ENCODE peak calls at places on chromosome 21, in seven cellular contexts. C, K, A, N, X, R and I are unnamed samples. For H3K36me3 and H3K27me3, the result is how much of the 10 kb centered on the place peaks cover.

GRCh38 chr21:35202431-35202830 is 153.3 kb upstream of the RUNX1 start:
- DNase-seq in N (peak), A (no peak), K (no peak), X (no peak), R (no peak), C (no peak), I (no peak)

GRCh38 chr21:25515484-25516405 is 91.5 kb downstream of the MRPL39 start:
- DNase-seq in K (no peak), R (peak), N (no peak), A (no peak), C (no peak), X (no peak), I (no peak)

GRCh38 chr21:25898671-25899070 is 163.9 kb downstream of the GABPA start:
- DNase-seq in X (no peak), C (no peak), A (no peak), N (peak), K (no peak), R (no peak), I (no peak)

GRCh38 chr21:42830456-42831455 is 48.6 kb downstream of the WDR4 start:
- DNase-seq in K (peak), R (no peak), A (peak), C (peak), N (no peak), X (peak), I (no peak)

GRCh38 chr21:26515257-26515656 is 57.8 kb downstream of the CYYR1 start:
- DNase-seq in X (no peak), R (no peak), C (no peak), A (no peak), N (no peak), K (no peak), I (no peak)

GRCh38 chr21:42474982-42475381 is 21.0 kb downstream of the RSPH1 start:
- DNase-seq in K (no peak), C (no peak), R (peak), X (no peak), N (no peak), A (no peak), I (no peak)

GRCh38 chr21:46092026-46092764 is 5.7 kb upstream of the COL6A2 start:
- DNase-seq in A (no peak), R (no peak), C (no peak), N (peak), X (no peak), K (peak), I (no peak)

GRCh38 chr21:21788591-21788990 is 790.4 kb downstream of the NCAM2 start:
- DNase-seq in R (no peak), X (no peak), C (no peak), K (no peak), N (no peak), A (no peak), I (no peak)

GRCh38 chr21:14267071-14267470 is 51.1 kb downstream of the RBM11 start:
- DNase-seq in R (no peak), X (no peak), C (no peak), K (no peak), A (no peak), N (no peak), I (no peak)

GRCh38 chr21:17903029-17903806 is 84.1 kb upstream of the C21orf91 start:
- DNase-seq in X (no peak), N (peak), A (no peak), K (no peak), C (peak), R (no peak), I (peak)

GRCh38 chr21:19781881-19782652 is 1216.1 kb upstream of the NCAM2 start:
- DNase-seq in A (no peak), R (no peak), K (no peak), C (no peak), X (no peak), N (no peak), I (no peak)

GRCh38 chr21:27953328-27954045 is 986.6 kb upstream of the ADAMTS5 start:
- DNase-seq in C (no peak), R (no peak), N (no peak), A (no peak), X (no peak), K (no peak), I (no peak)

GRCh38 chr21:43603641-43604504 is 55.4 kb downstream of the HSF2BP start:
- DNase-seq in X (no peak), C (no peak), A (no peak), R (no peak), K (no peak), N (peak), I (no peak)

GRCh38 chr21:35257413-35257812 is 208.3 kb upstream of the RUNX1 start:
- DNase-seq in X (no peak), A (no peak), C (no peak), K (peak), R (no peak), N (peak), I (no peak)

GRCh38 chr21:21897275-21897883 is 899.2 kb downstream of the NCAM2 start:
- DNase-seq in K (no peak), A (no peak), X (no peak), R (no peak), C (no peak), N (peak), I (no peak)

GRCh38 chr21:37915941-37916794 is at the start of gene KCNJ6:
- DNase-seq in K (no peak), C (no peak), X (no peak), R (peak), A (peak), N (peak), I (peak)

GRCh38 chr21:37758997-37759396 is 157.3 kb downstream of the KCNJ6 start:
- DNase-seq in N (peak), R (peak), K (no peak), C (no peak), X (no peak), A (peak), I (peak)

GRCh38 chr21:42580076-42580792 is 66.6 kb downstream of the SLC37A1 start:
- DNase-seq in X (no peak), C (no peak), R (peak), A (no peak), N (no peak), K (no peak), I (no peak)

GRCh38 chr21:15604424-15604823 is 125.4 kb upstream of the USP25 start:
- DNase-seq in K (no peak), N (peak), R (no peak), X (no peak), C (no peak), A (no peak), I (peak)

GRCh38 chr21:15138475-15138874 is 73.7 kb upstream of the NRIP1 start:
- DNase-seq in K (peak), X (no peak), R (peak), A (no peak), C (no peak), N (no peak), I (no peak)

GRCh38 chr21:38171723-38172344 is 85.0 kb upstream of the KCNJ15 start:
- DNase-seq in R (no peak), N (peak), K (no peak), A (no peak), X (no peak), C (no peak), I (peak)

GRCh38 chr21:27422435-27422834 is 455.5 kb upstream of the ADAMTS5 start:
- DNase-seq in K (no peak), R (no peak), X (no peak), A (no peak), N (peak), C (no peak), I (no peak)

GRCh38 chr21:34771512-34772028 is 102.8 kb downstream of the CLIC6 start:
- DNase-seq in R (no peak), X (no peak), C (no peak), K (no peak), A (no peak), N (peak), I (no peak)

GRCh38 chr21:46062471-46063211 is 35.3 kb upstream of the COL6A2 start:
- DNase-seq in K (no peak), A (no peak), N (peak), R (peak), C (no peak), X (no peak), I (no peak)

GRCh38 chr21:24045775-24046215 is 1561.5 kb downstream of the MRPL39 start:
- DNase-seq in X (peak), C (no peak), N (peak), A (no peak), R (peak), K (peak), I (no peak)

GRCh38 chr21:16650984-16651383 is 861.9 kb upstream of the CXADR start:
- DNase-seq in A (no peak), N (no peak), K (no peak), C (no peak), R (no peak), X (no peak), I (no peak)

GRCh38 chr21:18451679-18452078 is 48.1 kb upstream of the TMPRSS15 start:
- DNase-seq in N (no peak), X (no peak), K (no peak), A (no peak), C (no peak), R (no peak), I (no peak)

GRCh38 chr21:42747267-42747701 is 93.9 kb downstream of the PDE9A start:
- DNase-seq in R (no peak), N (no peak), A (no peak), C (no peak), X (no peak), K (no peak), I (peak)

GRCh38 chr21:42537106-42537742 is 23.6 kb downstream of the SLC37A1 start:
- DNase-seq in R (peak), N (peak), A (no peak), K (no peak), X (no peak), C (no peak), I (no peak)

GRCh38 chr21:19999369-20000272 is 998.6 kb upstream of the NCAM2 start:
- DNase-seq in A (peak), N (no peak), C (no peak), R (no peak), X (no peak), K (no peak), I (no peak)

GRCh38 chr21:26849428-26850115 is 4.4 kb upstream of the ADAMTS1 start:
- DNase-seq in K (no peak), R (no peak), X (no peak), N (peak), A (peak), C (no peak), I (peak)

GRCh38 chr21:46116189-46116845 is 18.4 kb downstream of the COL6A2 start:
- DNase-seq in K (peak), A (no peak), C (no peak), X (no peak), R (peak), N (no peak), I (peak)

GRCh38 chr21:23017989-23018388 is 2019.8 kb downstream of the NCAM2 start:
- DNase-seq in A (no peak), R (no peak), N (no peak), C (no peak), K (no peak), X (no peak), I (no peak)

GRCh38 chr21:27477321-27477720 is 510.4 kb upstream of the ADAMTS5 start:
- DNase-seq in N (peak), X (no peak), R (no peak), A (no peak), K (no peak), C (no peak), I (no peak)

GRCh38 chr21:15638856-15639549 is 90.8 kb upstream of the USP25 start:
- DNase-seq in X (no peak), N (no peak), K (peak), C (no peak), A (no peak), R (no peak), I (no peak)

GRCh38 chr21:27776925-27777553 is 810.2 kb upstream of the ADAMTS5 start:
- DNase-seq in R (no peak), K (peak), A (no peak), N (no peak), C (no peak), X (no peak), I (no peak)

DNA sequence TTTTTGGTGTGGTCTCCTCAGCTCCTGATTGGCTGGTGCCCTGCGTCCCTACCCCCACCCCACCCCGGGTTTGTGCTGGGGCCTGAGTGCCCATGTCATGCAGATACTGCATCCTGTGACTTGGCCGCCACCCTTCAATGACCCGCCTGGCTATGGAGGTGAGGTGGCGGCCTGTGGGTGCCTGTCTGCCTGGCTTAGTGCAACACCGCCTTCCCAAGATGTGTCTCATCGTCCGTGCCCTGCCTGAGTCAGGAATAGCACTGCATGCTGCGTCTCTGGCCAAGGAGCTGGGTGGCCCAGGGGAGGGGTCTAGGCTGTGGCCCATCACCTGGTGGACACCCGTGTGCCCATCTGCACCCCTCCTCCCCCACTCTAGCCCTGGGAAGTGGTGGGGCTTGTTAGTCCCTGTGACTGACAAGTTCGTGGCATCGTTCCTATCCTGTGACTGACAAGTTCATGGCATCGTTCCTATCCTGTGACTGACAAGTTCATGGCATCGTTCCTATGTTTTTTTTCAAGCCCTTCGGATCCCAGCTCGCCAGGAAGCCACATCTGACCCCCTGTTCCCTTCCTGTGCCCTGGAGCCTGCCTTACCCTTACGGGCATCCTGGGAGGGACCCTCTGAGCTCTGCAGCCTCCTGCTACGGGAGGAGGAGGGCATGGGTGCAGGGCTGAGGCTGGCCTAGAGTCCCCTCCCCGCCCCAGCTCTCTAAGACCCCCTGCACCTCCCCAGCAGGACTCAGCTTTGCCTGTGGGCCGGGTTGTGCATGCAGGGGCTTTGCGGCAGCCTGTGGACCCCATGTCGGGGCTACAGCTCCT is 7.5 kb downstream of the SLX9 start:
- DNase-seq in C (no peak), X (no peak), R (no peak), K (no peak), A (peak), N (peak), I (peak)
- H3K36me3 ChIP-seq in C (under half), X (under half), R (half or more), K (under half), A (half or more), N (under half), I (under half)

DNA sequence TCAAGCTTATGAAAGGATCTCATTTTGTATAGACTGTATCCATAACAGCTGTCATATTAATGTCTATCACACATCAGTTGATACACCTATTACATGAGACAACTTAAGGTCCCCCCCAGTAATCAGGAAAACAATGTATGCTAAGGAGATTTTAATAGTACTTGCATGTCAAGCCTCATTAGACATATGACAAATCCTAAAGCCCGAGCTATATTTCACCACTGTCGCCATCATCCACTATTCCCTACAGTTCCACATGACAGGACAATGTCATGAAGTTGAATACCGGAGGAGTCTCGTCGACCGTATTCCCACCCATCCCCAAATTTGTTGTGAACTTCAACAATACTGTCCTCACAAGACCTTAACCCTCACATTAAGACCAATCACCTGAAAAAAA is 3.4 kb downstream of the HMGN1 start:
- DNase-seq in A (no peak), K (no peak), C (no peak), X (no peak), R (no peak), N (no peak), I (no peak)
- H3K4me3 ChIP-seq in A (no peak), K (no peak), C (no peak), X (no peak), R (peak), N (no peak), I (no peak)

GRCh38 chr21:36699026-36699545 is at the start of gene SIM2:
- DNase-seq in N (peak), A (peak), R (peak), C (no peak), X (no peak), K (no peak), I (peak)
- H3K27me3 ChIP-seq in N (half or more), A (half or more), R (half or more), C (half or more), X (half or more), K (under half), I (half or more)

GRCh38 chr21:33771976-33772375 is 129.7 kb downstream of the ITSN1 start:
- DNase-seq in A (no peak), K (no peak), C (no peak), R (no peak), X (no peak), N (no peak), I (no peak)

GRCh38 chr21:33767960-33768359 is 125.7 kb downstream of the ITSN1 start:
- DNase-seq in K (no peak), N (peak), X (no peak), C (no peak), A (no peak), R (no peak), I (no peak)

GRCh38 chr21:33767236-33767635 is 124.9 kb downstream of the ITSN1 start:
- DNase-seq in A (no peak), R (no peak), C (no peak), N (peak), K (no peak), X (no peak), I (no peak)

GRCh38 chr21:33770542-33770941 is 128.2 kb downstream of the ITSN1 start:
- DNase-seq in X (no peak), K (no peak), C (no peak), N (no peak), R (no peak), A (no peak), I (no peak)

GRCh38 chr21:33769057-33769456 is 126.8 kb downstream of the ITSN1 start:
- DNase-seq in R (no peak), K (no peak), X (no peak), N (no peak), A (no peak), C (no peak), I (no peak)
- H3K36me3 ChIP-seq in R (under half), K (under half), X (under half), N (under half), A (under half), C (under half), I (under half)

DNA sequence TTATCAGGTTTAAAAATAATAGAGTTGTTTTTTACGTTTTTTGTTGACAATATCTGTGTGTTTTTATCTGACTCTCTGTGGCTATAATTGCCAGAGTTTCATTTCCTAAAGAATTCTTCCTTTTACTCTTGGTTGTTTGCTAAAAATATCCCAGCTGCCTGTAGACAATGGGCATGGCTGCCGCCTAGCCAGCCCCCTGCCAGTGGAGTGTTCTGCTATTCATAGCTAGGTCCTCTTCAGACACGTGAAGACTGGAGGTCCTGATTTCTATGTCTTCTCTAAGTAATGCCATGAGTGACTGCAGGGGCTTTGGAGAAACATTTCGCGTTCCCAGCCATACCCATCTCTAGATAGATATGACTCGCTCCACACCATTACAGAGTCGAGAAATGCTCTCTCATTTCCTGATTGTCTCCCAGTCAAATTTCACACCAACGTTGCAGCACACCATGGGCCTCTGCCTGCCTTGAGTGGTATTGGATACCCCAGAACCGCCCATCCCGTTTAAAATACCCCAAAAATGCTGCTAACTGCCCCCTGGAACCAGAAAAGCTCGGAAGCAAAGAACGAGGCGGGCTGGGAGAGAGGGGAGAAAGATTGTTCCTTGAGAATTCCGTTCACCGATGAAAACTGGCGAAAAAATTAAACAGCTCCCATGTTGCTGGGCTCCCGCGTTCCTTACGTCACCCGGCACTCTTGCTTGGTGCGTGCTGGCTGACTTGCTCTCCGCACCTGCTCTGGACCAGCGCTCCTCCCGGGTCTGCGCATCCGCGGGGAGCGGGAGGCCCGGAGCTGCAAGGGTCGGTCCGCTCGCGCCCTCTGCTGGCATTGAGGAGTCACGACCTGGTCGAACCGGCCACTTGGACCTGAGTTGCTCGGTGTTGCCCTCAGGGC is 99.3 kb upstream of the BACE2 start:
- DNase-seq in X (peak), N (peak), C (peak), R (peak), A (peak), K (peak), I (peak)
- H3K4me3 ChIP-seq in X (peak), N (peak), C (no peak), R (peak), A (no peak), K (no peak), I (no peak)

GRCh38 chr21:32981096-32981495 is 44.6 kb upstream of the OLIG2 start:
- DNase-seq in X (no peak), A (no peak), N (no peak), R (no peak), K (no peak), C (no peak), I (no peak)
- H3K27me3 ChIP-seq in X (under half), A (under half), N (under half), R (under half), K (under half), C (under half), I (under half)

DNA sequence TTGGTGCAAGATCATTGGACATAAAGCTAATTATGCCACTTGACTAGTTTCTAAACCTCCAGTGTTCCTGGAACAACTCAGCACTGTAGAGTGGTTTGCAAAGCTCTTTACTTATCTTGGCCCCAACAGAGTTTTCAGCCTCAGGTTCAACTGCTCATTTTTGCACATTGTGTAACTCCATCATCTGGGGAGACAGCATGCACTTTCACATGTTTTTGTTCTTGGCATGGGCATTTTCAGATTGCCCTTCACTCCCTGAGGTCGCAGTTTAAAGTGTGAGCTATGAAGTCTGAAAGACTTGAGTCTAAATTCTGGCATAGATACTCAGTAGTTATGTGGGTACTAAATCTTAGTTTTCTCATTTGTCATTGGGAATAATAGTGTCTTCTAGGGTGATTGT is 5.1 kb downstream of the USP16 start:
- DNase-seq in X (no peak), N (no peak), K (no peak), R (no peak), C (no peak), A (no peak), I (no peak)
- H3K36me3 ChIP-seq in X (under half), N (under half), K (under half), R (half or more), C (under half), A (half or more), I (under half)